ENCODE peak calls at places on chromosome 13, in five cellular contexts. One of them, this sample, is unnamed.

GRCh38 chr13:21078501-21078900 is 17.1 kb upstream of the LATS2 start:
- DNase-seq in IMR-90: peak
- DNase-seq in OCI-LY7: no peak
- DNase-seq in WERI-Rb-1: no peak
- DNase-seq in CD4-positive, alpha-beta T cell: no peak
- DNase-seq in this sample: no peak

GRCh38 chr13:51525567-51526165 is 58.6 kb upstream of the WDFY2 start:
- DNase-seq in IMR-90: peak
- DNase-seq in CD4-positive, alpha-beta T cell: no peak
- DNase-seq in OCI-LY7: no peak
- DNase-seq in WERI-Rb-1: no peak
- DNase-seq in this sample: no peak

GRCh38 chr13:99228737-99229691 is 28.4 kb downstream of the UBAC2 start:
- DNase-seq in WERI-Rb-1: no peak
- DNase-seq in IMR-90: peak
- DNase-seq in CD4-positive, alpha-beta T cell: no peak
- DNase-seq in OCI-LY7: peak
- DNase-seq in this sample: no peak

GRCh38 chr13:52599037-52599852 is 43.0 kb upstream of the HNRNPA1L2 start:
- DNase-seq in OCI-LY7: no peak
- DNase-seq in IMR-90: peak
- DNase-seq in CD4-positive, alpha-beta T cell: no peak
- DNase-seq in WERI-Rb-1: no peak
- DNase-seq in this sample: no peak

GRCh38 chr13:95624020-95624419 is 20.5 kb downstream of the DZIP1 start:
- DNase-seq in OCI-LY7: peak
- DNase-seq in CD4-positive, alpha-beta T cell: no peak
- DNase-seq in WERI-Rb-1: no peak
- DNase-seq in IMR-90: peak
- DNase-seq in this sample: no peak

GRCh38 chr13:49315036-49315565 is 67.4 kb downstream of the CDADC1 start:
- DNase-seq in CD4-positive, alpha-beta T cell: no peak
- DNase-seq in OCI-LY7: no peak
- DNase-seq in IMR-90: peak
- DNase-seq in WERI-Rb-1: no peak
- DNase-seq in this sample: no peak

GRCh38 chr13:112248909-112249592 is 127.1 kb upstream of the SPACA7 start:
- DNase-seq in IMR-90: no peak
- DNase-seq in OCI-LY7: no peak
- DNase-seq in CD4-positive, alpha-beta T cell: no peak
- DNase-seq in WERI-Rb-1: no peak
- DNase-seq in this sample: no peak

GRCh38 chr13:75417006-75417384 is 65.0 kb downstream of the TBC1D4 start:
- DNase-seq in IMR-90: no peak
- DNase-seq in OCI-LY7: no peak
- DNase-seq in CD4-positive, alpha-beta T cell: no peak
- DNase-seq in WERI-Rb-1: no peak
- DNase-seq in this sample: no peak

GRCh38 chr13:76873454-76873853 is 12.8 kb downstream of the KCTD12 start:
- DNase-seq in CD4-positive, alpha-beta T cell: no peak
- DNase-seq in WERI-Rb-1: no peak
- DNase-seq in OCI-LY7: no peak
- DNase-seq in IMR-90: no peak
- DNase-seq in this sample: no peak

GRCh38 chr13:96090240-96091101 is 564 bp downstream of the HS6ST3 start:
- DNase-seq in WERI-Rb-1: peak
- DNase-seq in OCI-LY7: no peak
- DNase-seq in IMR-90: no peak
- DNase-seq in CD4-positive, alpha-beta T cell: no peak
- DNase-seq in this sample: no peak

GRCh38 chr13:23889598-23890224 is 511 bp upstream of the MIPEP start:
- DNase-seq in OCI-LY7: peak
- DNase-seq in CD4-positive, alpha-beta T cell: no peak
- DNase-seq in IMR-90: no peak
- DNase-seq in WERI-Rb-1: peak
- DNase-seq in this sample: no peak

GRCh38 chr13:22726721-22727120 is 454.1 kb upstream of the SGCG start:
- DNase-seq in WERI-Rb-1: no peak
- DNase-seq in OCI-LY7: no peak
- DNase-seq in IMR-90: no peak
- DNase-seq in CD4-positive, alpha-beta T cell: no peak
- DNase-seq in this sample: no peak

GRCh38 chr13:51874651-51875050 is 12.9 kb downstream of the CCDC70 start:
- DNase-seq in OCI-LY7: no peak
- DNase-seq in WERI-Rb-1: no peak
- DNase-seq in CD4-positive, alpha-beta T cell: no peak
- DNase-seq in IMR-90: no peak
- DNase-seq in this sample: no peak

GRCh38 chr13:69580255-69580654 is 527.4 kb upstream of the ATXN8OS start:
- DNase-seq in IMR-90: no peak
- DNase-seq in WERI-Rb-1: no peak
- DNase-seq in CD4-positive, alpha-beta T cell: no peak
- DNase-seq in OCI-LY7: no peak
- DNase-seq in this sample: no peak

GRCh38 chr13:76820759-76821158 is 65.4 kb downstream of the KCTD12 start:
- DNase-seq in IMR-90: no peak
- DNase-seq in WERI-Rb-1: no peak
- DNase-seq in CD4-positive, alpha-beta T cell: no peak
- DNase-seq in OCI-LY7: no peak
- DNase-seq in this sample: no peak

GRCh38 chr13:93752506-93752905 is 525.9 kb downstream of the GPC6 start:
- DNase-seq in CD4-positive, alpha-beta T cell: no peak
- DNase-seq in WERI-Rb-1: no peak
- DNase-seq in IMR-90: no peak
- DNase-seq in OCI-LY7: no peak
- DNase-seq in this sample: no peak

GRCh38 chr13:32446778-32447465 is 19.0 kb upstream of the N4BP2L1 start:
- DNase-seq in IMR-90: no peak
- DNase-seq in OCI-LY7: no peak
- DNase-seq in CD4-positive, alpha-beta T cell: no peak
- DNase-seq in WERI-Rb-1: peak
- DNase-seq in this sample: no peak

GRCh38 chr13:92500192-92500591 is 726.4 kb upstream of the GPC6 start:
- DNase-seq in WERI-Rb-1: no peak
- DNase-seq in IMR-90: no peak
- DNase-seq in OCI-LY7: no peak
- DNase-seq in CD4-positive, alpha-beta T cell: no peak
- DNase-seq in this sample: no peak

GRCh38 chr13:112165712-112166111 is 98.8 kb downstream of the SOX1 start:
- DNase-seq in IMR-90: no peak
- DNase-seq in WERI-Rb-1: no peak
- DNase-seq in CD4-positive, alpha-beta T cell: no peak
- DNase-seq in OCI-LY7: no peak
- DNase-seq in this sample: no peak

GRCh38 chr13:40485611-40486517 is 180.6 kb downstream of the FOXO1 start:
- DNase-seq in WERI-Rb-1: no peak
- DNase-seq in CD4-positive, alpha-beta T cell: peak
- DNase-seq in IMR-90: no peak
- DNase-seq in OCI-LY7: peak
- DNase-seq in this sample: no peak

DNA sequence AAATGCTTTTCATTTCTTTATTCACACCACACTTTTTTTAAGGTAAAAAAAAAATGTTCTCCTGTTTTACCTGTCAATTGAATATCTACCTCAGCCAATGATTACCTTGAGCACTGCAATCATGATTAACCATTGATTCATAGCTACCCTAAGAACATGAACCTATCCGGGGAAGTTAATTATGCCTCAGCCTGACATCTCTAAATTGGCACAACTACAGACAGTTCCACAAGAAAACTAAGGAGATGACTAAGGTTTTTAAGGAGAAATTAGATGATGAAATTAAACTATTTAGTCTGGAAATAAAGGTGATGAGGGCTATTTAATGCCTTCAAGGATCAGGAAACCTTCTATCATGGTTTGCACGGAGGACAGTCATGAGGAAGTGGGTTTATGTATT is 203.5 kb downstream of the COL4A1 start:
- DNase-seq in CD4-positive, alpha-beta T cell: no peak
- DNase-seq in OCI-LY7: no peak
- DNase-seq in IMR-90: no peak
- DNase-seq in WERI-Rb-1: no peak
- DNase-seq in this sample: no peak
- TF ChIP-seq CTCF in CD4-positive, alpha-beta T cell: no peak
- TF ChIP-seq CTCF in OCI-LY7: no peak
- TF ChIP-seq CTCF in IMR-90: no peak
- TF ChIP-seq CTCF in WERI-Rb-1: no peak
- TF ChIP-seq CTCF in this sample: no peak

GRCh38 chr13:53854321-53854720 is 825.7 kb downstream of the OLFM4 start:
- DNase-seq in IMR-90: no peak
- DNase-seq in OCI-LY7: no peak
- DNase-seq in WERI-Rb-1: no peak
- DNase-seq in CD4-positive, alpha-beta T cell: no peak
- DNase-seq in this sample: no peak
- TF ChIP-seq CTCF in IMR-90: no peak
- TF ChIP-seq CTCF in OCI-LY7: no peak
- TF ChIP-seq CTCF in WERI-Rb-1: no peak
- TF ChIP-seq CTCF in CD4-positive, alpha-beta T cell: no peak
- TF ChIP-seq CTCF in this sample: no peak

GRCh38 chr13:37811441-37811840 is 58.1 kb downstream of the TRPC4 start:
- DNase-seq in OCI-LY7: no peak
- DNase-seq in IMR-90: peak
- DNase-seq in WERI-Rb-1: no peak
- DNase-seq in CD4-positive, alpha-beta T cell: no peak
- DNase-seq in this sample: no peak

DNA sequence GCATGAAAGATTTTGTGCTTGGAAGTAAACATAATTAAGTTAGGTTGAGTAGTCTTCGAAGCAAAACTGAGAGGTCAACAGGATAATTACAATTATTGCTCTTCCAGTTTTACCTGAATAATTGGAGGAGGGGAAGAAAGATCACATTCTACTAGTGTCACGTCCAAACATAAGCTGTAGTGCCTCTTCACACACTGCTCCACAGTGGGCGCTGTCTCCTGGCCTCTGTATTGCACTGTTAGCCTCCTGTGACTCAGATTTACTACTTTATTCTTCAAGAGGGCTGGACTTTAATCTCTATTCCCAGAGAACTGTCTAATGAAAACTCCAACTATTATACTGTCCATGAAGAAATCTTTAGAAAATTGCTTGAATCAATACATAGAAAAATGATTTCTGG is 62.9 kb downstream of the TRPC4 start:
- DNase-seq in CD4-positive, alpha-beta T cell: no peak
- DNase-seq in IMR-90: no peak
- DNase-seq in WERI-Rb-1: no peak
- DNase-seq in OCI-LY7: no peak
- DNase-seq in this sample: no peak
- TF ChIP-seq CTCF in CD4-positive, alpha-beta T cell: no peak
- TF ChIP-seq CTCF in IMR-90: no peak
- TF ChIP-seq CTCF in WERI-Rb-1: no peak
- TF ChIP-seq CTCF in OCI-LY7: peak
- TF ChIP-seq CTCF in this sample: no peak

GRCh38 chr13:57716295-57716694 is 84.8 kb downstream of the PCDH17 start:
- DNase-seq in IMR-90: no peak
- DNase-seq in WERI-Rb-1: peak
- DNase-seq in CD4-positive, alpha-beta T cell: no peak
- DNase-seq in OCI-LY7: no peak
- DNase-seq in this sample: no peak
- TF ChIP-seq CTCF in IMR-90: no peak
- TF ChIP-seq CTCF in WERI-Rb-1: no peak
- TF ChIP-seq CTCF in CD4-positive, alpha-beta T cell: no peak
- TF ChIP-seq CTCF in OCI-LY7: no peak
- TF ChIP-seq CTCF in this sample: no peak

GRCh38 chr13:38577048-38577447 is 109.8 kb upstream of the FREM2 start:
- DNase-seq in OCI-LY7: no peak
- DNase-seq in CD4-positive, alpha-beta T cell: no peak
- DNase-seq in IMR-90: no peak
- DNase-seq in WERI-Rb-1: no peak
- DNase-seq in this sample: no peak

GRCh38 chr13:38582133-38582532 is 104.7 kb upstream of the FREM2 start:
- DNase-seq in OCI-LY7: peak
- DNase-seq in WERI-Rb-1: peak
- DNase-seq in CD4-positive, alpha-beta T cell: no peak
- DNase-seq in IMR-90: peak
- DNase-seq in this sample: no peak
- TF ChIP-seq CTCF in OCI-LY7: peak
- TF ChIP-seq CTCF in WERI-Rb-1: no peak
- TF ChIP-seq CTCF in CD4-positive, alpha-beta T cell: no peak
- TF ChIP-seq CTCF in IMR-90: peak
- TF ChIP-seq CTCF in this sample: no peak

GRCh38 chr13:101475536-101475935 is 23.1 kb downstream of the ITGBL1 start:
- DNase-seq in OCI-LY7: no peak
- DNase-seq in WERI-Rb-1: no peak
- DNase-seq in CD4-positive, alpha-beta T cell: no peak
- DNase-seq in IMR-90: no peak
- DNase-seq in this sample: no peak
- TF ChIP-seq CTCF in OCI-LY7: no peak
- TF ChIP-seq CTCF in WERI-Rb-1: no peak
- TF ChIP-seq CTCF in CD4-positive, alpha-beta T cell: no peak
- TF ChIP-seq CTCF in IMR-90: no peak
- TF ChIP-seq CTCF in this sample: no peak

GRCh38 chr13:26707122-26708006 is 53.2 kb downstream of the GPR12 start:
- DNase-seq in CD4-positive, alpha-beta T cell: no peak
- DNase-seq in OCI-LY7: peak
- DNase-seq in WERI-Rb-1: peak
- DNase-seq in IMR-90: peak
- DNase-seq in this sample: no peak
- TF ChIP-seq CTCF in CD4-positive, alpha-beta T cell: peak
- TF ChIP-seq CTCF in OCI-LY7: peak
- TF ChIP-seq CTCF in WERI-Rb-1: peak
- TF ChIP-seq CTCF in IMR-90: peak
- TF ChIP-seq CTCF in this sample: no peak